ENCODE peak calls at places on chromosomes 12 and 14, in seven cellular contexts. K is transverse colon, H is GM12865, Q is left ventricle myocardium inferior, R is testis, L is foreskin fibroblast, T is A549. B is an unnamed sample.

GRCh38 chr14:60085085-60085484 is 6.6 kb upstream of the PCNX4 start:
- DNase-seq in T (no peak), L (peak; percentile 19), R (no peak), K (no peak), Q (no peak), H (no peak), B (no peak)

GRCh38 chr12:20487519-20487918 is 119.2 kb downstream of the PDE3A start:
- DNase-seq in R (no peak), T (no peak), L (no peak), Q (no peak), H (no peak), K (no peak), B (no peak)

GRCh38 chr14:48096869-48097268 is 421.5 kb upstream of the MDGA2 start:
- DNase-seq in H (no peak), R (no peak), K (no peak), Q (no peak), L (no peak), T (no peak), B (no peak)

GRCh38 chr12:51393676-51394545 is 2.7 kb upstream of the GALNT6 start:
- DNase-seq in Q (no peak), L (peak; percentile 93), K (peak; percentile 28), R (peak; percentile 22), H (peak; percentile 79), T (no peak), B (no peak)

GRCh38 chr12:65584041-65584440 is 240.2 kb upstream of the HMGA2 start:
- DNase-seq in R (no peak), L (no peak), T (no peak), H (no peak), Q (no peak), K (no peak), B (no peak)

GRCh38 chr12:43662736-43663135 is 95.9 kb downstream of the PUS7L start:
- DNase-seq in Q (no peak), L (no peak), T (no peak), R (no peak), K (no peak), H (no peak), B (no peak)

GRCh38 chr14:61451891-61452400 is 130.6 kb downstream of the PRKCH start:
- DNase-seq in T (no peak), R (no peak), L (no peak), H (no peak), Q (no peak), K (no peak), B (no peak)

GRCh38 chr12:4353785-4354208 is 25.7 kb downstream of the FGF23 start:
- DNase-seq in T (no peak), K (no peak), H (peak; percentile 12), Q (no peak), R (no peak), L (no peak), B (no peak)

DNA sequence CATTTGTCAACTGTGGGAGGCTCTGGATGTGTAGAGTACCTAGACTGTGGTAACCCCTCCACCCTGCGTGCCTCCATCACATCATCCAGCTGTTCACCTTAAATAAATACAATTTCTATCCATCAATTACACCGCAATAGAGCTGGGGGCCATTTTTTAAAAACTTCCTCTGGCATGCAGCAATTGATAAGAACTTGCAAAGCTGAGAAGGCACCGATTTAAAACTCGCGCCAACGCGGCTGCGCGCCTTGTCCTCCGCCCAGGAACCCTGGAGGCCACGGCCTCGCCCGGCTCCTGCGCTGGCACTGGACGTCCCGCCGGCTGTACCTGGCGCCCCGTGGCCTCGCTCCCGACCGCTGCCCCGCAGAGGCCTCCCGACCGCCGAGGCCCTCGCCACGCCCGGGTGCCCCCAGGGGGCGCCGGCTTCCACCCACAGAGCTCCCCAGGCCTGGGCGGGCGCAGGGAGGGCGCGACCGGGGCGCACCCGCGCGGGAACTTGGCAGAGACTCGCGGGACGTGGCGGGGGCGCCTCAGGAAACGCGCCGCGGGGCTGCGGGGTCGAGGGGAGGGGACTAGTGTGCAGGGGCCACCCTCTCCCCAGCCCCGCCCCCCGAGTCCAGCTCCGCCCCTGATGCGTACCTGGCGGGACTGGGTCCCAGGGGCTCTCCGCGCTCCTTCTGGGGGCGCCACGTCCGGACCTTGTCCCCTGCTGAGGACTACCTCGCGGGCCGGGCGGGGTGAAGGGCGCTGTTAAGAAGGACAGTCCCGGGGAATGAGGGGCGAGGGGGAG is 65.6 kb downstream of the TNFAIP2 start:
- DNase-seq in T (no peak), K (peak; percentile 37), H (peak; percentile 31), Q (peak; percentile 36), L (no peak), R (peak; percentile 52), B (peak; percentile 61)
- TF ChIP-seq CTCF in T (peak; percentile 46), K (peak; percentile 27), H (no peak), Q (peak; percentile 60), L (peak; percentile 23), R (peak; percentile 45), B (no peak)

GRCh38 chr12:52443966-52444365 is 8.0 kb downstream of the KRT6B start:
- DNase-seq in T (no peak), R (no peak), L (no peak), H (no peak), Q (no peak), K (no peak), B (no peak)

GRCh38 chr12:52441320-52441911 is 7.2 kb upstream of the KRT75 start:
- DNase-seq in K (no peak), Q (no peak), L (no peak), T (no peak), H (no peak), R (no peak), B (no peak)

GRCh38 chr12:52444647-52445595 is 7.0 kb downstream of the KRT6B start:
- DNase-seq in L (no peak), H (no peak), R (no peak), T (no peak), K (no peak), Q (no peak), B (no peak)

GRCh38 chr12:52440821-52441319 is 6.7 kb upstream of the KRT75 start:
- DNase-seq in L (no peak), R (no peak), K (no peak), T (no peak), H (no peak), Q (no peak), B (no peak)

DNA sequence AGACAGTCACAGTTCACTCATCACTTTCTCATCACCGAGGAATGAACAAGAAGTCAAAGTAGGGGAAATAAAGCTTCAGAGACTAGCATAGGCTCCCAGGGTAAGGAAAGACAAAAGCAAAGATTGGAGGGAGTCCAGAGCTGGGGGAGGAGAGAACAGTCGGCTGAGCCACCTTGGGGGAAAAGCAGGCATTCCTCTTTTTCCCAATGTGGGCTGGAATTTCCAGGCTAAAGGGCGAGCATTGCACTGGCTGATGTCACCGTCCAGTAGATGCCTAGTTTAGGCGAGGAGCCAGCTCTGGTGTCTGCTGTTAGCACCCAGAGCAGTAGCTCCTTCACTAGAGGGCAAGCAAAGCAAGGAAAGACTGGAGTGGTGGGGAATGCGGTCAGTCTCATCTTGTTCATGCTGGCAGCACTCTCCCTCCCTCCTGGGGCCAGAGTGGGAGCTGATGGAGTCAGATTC is 8.5 kb upstream of the KRT75 start:
- DNase-seq in R (peak; percentile 34), L (peak; percentile 10), H (no peak), T (peak; percentile 51), K (no peak), Q (no peak), B (no peak)
- H3K4me3 ChIP-seq in R (no peak overlapping the region), L (no peak overlapping the region), H (no peak overlapping the region), T (no peak overlapping the region), K (no peak overlapping the region), Q (no peak overlapping the region), B (no peak overlapping the region)

DNA sequence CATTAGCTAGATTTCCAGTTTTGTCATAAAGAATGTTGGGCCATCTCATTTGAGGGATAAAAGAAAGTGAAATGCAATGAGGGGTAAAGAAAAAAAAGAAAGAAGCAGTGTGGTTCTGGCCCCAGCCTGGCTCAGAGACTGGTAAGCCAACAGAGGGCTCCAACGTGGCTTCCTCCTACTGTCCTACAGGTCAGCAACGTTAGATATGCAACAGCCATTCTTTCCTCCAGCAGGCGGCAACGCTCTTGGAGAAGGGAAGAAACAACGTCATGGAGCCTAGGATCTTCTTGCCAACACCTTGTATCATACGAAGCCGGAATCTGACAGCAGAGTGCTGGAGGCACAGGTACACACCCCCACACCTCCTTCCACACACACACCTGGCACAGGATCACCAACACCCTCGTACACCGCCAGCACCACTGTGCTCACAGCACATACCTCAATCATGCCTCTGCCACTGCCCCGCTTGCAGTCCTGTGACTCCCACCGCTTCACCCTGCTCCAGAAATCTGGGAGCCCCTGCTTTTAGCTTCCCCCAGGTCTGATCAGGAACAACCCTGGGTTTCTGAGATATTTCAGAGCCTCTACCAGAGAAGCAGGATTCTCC is 102.8 kb downstream of the RPAP3 start:
- DNase-seq in T (no peak), Q (no peak), H (no peak), K (no peak), L (no peak), R (no peak), B (no peak)
- TF ChIP-seq CTCF in T (no peak), Q (no peak), H (no peak), K (no peak), L (no peak), R (no peak), B (no peak)

DNA sequence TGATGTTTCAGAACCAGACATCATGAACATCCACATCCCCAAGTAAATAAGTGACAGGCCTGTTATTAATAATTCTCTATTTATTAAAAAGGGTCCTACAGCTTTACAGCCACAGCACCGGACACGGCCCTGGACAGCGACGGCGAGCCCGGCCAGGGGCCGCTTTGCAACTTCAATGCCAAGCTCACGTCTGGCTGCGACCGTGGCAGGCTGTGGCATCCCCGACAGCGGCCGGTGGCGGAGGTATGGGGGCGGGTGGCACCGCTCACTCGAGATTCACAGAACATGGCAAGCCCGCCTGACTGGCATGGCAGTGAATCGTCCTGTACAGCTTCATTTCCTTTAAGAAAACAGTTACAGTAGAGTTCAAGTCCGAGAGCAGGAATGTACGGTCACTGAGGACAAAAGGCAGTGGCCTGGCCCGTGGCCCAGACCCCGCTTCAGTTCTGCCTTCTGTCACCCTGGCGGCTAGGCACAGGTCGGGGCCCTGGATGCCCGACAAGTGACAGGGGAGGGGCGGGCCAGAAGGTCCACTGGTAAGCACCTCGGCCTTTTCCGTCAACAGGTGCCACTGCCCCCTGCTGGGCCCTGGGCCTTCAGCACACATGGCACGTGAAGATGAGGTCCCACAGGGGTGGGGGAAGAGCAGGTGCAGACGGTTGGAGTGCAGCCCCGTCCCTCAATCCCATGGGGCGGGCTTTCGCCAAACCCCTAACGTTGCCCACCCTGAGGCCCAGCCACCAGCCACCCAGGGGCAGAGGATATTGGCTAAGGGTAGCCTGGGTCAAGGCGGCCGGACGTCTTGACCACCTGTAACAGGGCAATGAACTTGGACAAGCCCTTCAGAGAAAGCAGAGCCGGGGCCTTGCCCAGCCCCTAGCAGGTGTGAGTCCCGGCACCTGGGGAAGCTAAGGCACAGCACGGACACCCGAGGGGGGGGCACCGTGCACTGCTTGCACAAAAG is 30.3 kb downstream of the HIP1R start:
- DNase-seq in L (no peak), R (peak; percentile 58), H (peak; percentile 38), K (no peak), T (peak; percentile 47), Q (peak; percentile 57), B (peak; percentile 65)
- H3K4me3 ChIP-seq in L (no peak overlapping the region), R (no peak overlapping the region), H (no peak overlapping the region), K (no peak overlapping the region), T (no peak overlapping the region), Q (no peak overlapping the region), B (no peak overlapping the region)

GRCh38 chr12:47551426-47551851 is 154.4 kb downstream of the RPAP3 start:
- DNase-seq in K (no peak), R (no peak), T (no peak), Q (no peak), H (no peak), L (peak; percentile 22), B (no peak)

GRCh38 chr12:47545938-47546609 is 159.8 kb downstream of the RPAP3 start:
- DNase-seq in L (no peak), H (no peak), Q (no peak), R (no peak), T (no peak), K (no peak), B (no peak)

GRCh38 chr12:47549258-47549657 is 156.6 kb downstream of the RPAP3 start:
- DNase-seq in H (peak; percentile 9), Q (no peak), L (no peak), K (no peak), T (no peak), R (no peak), B (no peak)

GRCh38 chr12:47547077-47547476 is 158.8 kb downstream of the RPAP3 start:
- DNase-seq in K (no peak), T (no peak), R (no peak), H (no peak), Q (no peak), L (peak; percentile 26), B (no peak)
- TF ChIP-seq CTCF in K (no peak), T (no peak), R (no peak), H (no peak), Q (no peak), L (peak; percentile 57), B (no peak)